ENCODE peak calls at places on chromosomes 3 and 15, in eight cellular contexts. X is fibroblast of pulmonary artery; J is fibroblast of mammary gland; R is AG09309; E is CD4-positive, alpha-beta T cell; H is suprapubic skin; P is RWPE1; L is bronchial epithelial cell. B is an unnamed sample.

GRCh38 chr3:76490064-76490463 is 549.8 kb upstream of the ROBO2 start:
- DNase-seq in X (no peak), J (no peak), R (no peak), E (no peak), H (no peak), P (no peak), L (no peak), B (no peak)

GRCh38 chr3:120350431-120350941 is 1.3 kb upstream of the LRRC58 start:
- DNase-seq in X (peak), J (peak), R (peak), E (no peak), H (peak), P (peak), L (peak), B (no peak)

GRCh38 chr3:114687157-114687556 is 393.3 kb downstream of the TIGIT start:
- DNase-seq in X (no peak), J (no peak), R (no peak), E (no peak), H (no peak), P (no peak), L (no peak), B (no peak)

GRCh38 chr3:108713801-108714200 is 43.4 kb downstream of the RETNLB start:
- DNase-seq in X (no peak), J (no peak), R (no peak), E (no peak), H (no peak), P (no peak), L (no peak), B (no peak)

GRCh38 chr3:28250999-28251398 is 9.6 kb downstream of the CMC1 start:
- DNase-seq in X (no peak), J (peak), R (no peak), E (no peak), H (no peak), P (no peak), L (peak), B (no peak)

GRCh38 chr3:121894191-121894990 is at the start of gene SLC15A2:
- DNase-seq in X (peak), J (no peak), R (no peak), E (no peak), H (no peak), P (no peak), L (no peak), B (no peak)

GRCh38 chr3:56926513-56927282 is 124.9 kb upstream of the ARHGEF3 start:
- DNase-seq in X (peak), J (peak), R (peak), E (no peak), H (no peak), P (peak), L (peak), B (no peak)

GRCh38 chr3:111764645-111765091 is 94.4 kb upstream of the PHLDB2 start:
- DNase-seq in X (peak), J (peak), R (no peak), E (no peak), H (no peak), P (no peak), L (peak), B (no peak)

GRCh38 chr3:111737712-111738097 is 121.4 kb upstream of the PHLDB2 start:
- DNase-seq in X (peak), J (peak), R (peak), E (no peak), H (no peak), P (no peak), L (peak), B (no peak)

GRCh38 chr15:53437985-53438841 is 321.2 kb downstream of the WDR72 start:
- DNase-seq in X (no peak), J (no peak), R (no peak), E (no peak), H (no peak), P (no peak), L (no peak), B (no peak)

GRCh38 chr3:14156843-14157561 is 21.4 kb downstream of the XPC start:
- DNase-seq in X (no peak), J (no peak), R (no peak), E (no peak), H (no peak), P (peak), L (peak), B (no peak)

GRCh38 chr15:67883228-67883773 is 43.5 kb upstream of the RNU6-1 start:
- DNase-seq in X (no peak), J (no peak), R (no peak), E (no peak), H (no peak), P (no peak), L (no peak), B (no peak)

GRCh38 chr3:116020989-116021388 is 397.7 kb downstream of the GAP43 start:
- DNase-seq in X (no peak), J (no peak), R (no peak), E (no peak), H (no peak), P (no peak), L (no peak), B (no peak)

GRCh38 chr15:90710436-90710835 is 6.7 kb upstream of the BLM start:
- DNase-seq in X (no peak), J (peak), R (no peak), E (no peak), H (no peak), P (peak), L (no peak), B (no peak)

GRCh38 chr3:143339451-143339850 is 219.9 kb downstream of the CHST2 start:
- DNase-seq in X (no peak), J (no peak), R (no peak), E (no peak), H (no peak), P (no peak), L (no peak), B (no peak)

GRCh38 chr15:41862515-41863116 is 24.0 kb downstream of the PLA2G4B start:
- DNase-seq in X (no peak), J (no peak), R (no peak), E (no peak), H (no peak), P (no peak), L (peak), B (no peak)

GRCh38 chr3:153852355-153852754 is 268.8 kb upstream of the ARHGEF26 start:
- DNase-seq in X (no peak), J (no peak), R (no peak), E (no peak), H (no peak), P (no peak), L (no peak), B (no peak)

GRCh38 chr3:37955918-37956317 is 34.7 kb upstream of the VILL start:
- DNase-seq in X (no peak), J (no peak), R (no peak), E (no peak), H (no peak), P (no peak), L (no peak), B (no peak)

GRCh38 chr15:38130739-38131498 is 121.7 kb upstream of the SPRED1 start:
- DNase-seq in X (peak), J (peak), R (peak), E (no peak), H (peak), P (peak), L (peak), B (no peak)

GRCh38 chr3:155512175-155512866 is 218.8 kb upstream of the STRIT1 start:
- DNase-seq in X (no peak), J (no peak), R (no peak), E (no peak), H (no peak), P (no peak), L (no peak), B (no peak)

GRCh38 chr3:12556723-12557471 is at the start of gene MKRN2:
- DNase-seq in X (peak), J (peak), R (peak), E (peak), H (peak), P (peak), L (peak), B (peak)

GRCh38 chr15:93141373-93141790 is 52.4 kb upstream of the RGMA start:
- DNase-seq in X (no peak), J (no peak), R (no peak), E (peak), H (no peak), P (no peak), L (no peak), B (no peak)

GRCh38 chr3:107661447-107662108 is 138.8 kb downstream of the BBX start:
- DNase-seq in X (peak), J (peak), R (no peak), E (no peak), H (no peak), P (no peak), L (peak), B (no peak)

DNA sequence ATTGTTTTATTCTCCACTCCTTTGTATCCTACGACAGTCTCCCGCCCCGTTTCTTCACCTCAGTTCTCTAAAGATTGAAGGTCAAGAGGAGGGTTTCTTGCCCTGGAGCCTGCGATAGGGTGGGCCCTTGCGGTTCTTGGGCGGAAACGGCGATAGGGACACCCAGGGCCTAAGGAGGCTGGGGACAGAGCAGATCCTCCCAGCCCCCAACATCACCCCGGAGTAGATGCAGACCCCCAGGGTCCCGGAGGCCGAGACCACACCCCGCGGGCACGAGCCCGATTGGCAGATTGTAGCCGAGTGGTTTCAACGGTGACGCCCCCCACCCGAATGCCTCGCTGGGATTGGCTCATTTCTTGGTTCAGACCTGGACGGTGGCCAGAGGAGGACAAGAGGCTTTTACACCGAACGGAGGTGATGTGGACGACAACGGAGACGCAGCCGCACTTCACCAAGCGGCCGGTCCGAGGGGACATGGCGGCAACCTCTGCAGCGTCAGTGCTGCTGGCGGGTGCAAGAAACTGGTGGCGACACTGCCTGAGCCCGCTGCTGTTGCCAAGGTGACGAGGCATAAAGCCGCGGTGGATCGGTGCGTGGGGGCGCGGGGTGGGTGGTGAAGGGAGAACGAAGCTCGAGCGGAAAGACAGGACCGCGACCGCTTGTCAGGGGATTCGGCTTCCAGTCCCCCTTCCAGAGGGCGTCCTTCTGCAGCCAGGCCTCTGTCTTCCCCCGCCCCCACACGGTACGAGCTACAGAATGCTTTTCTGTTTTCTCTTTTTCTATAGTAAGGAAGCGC is 19.0 kb upstream of the MCF2L2 start:
- DNase-seq in X (peak), J (peak), R (no peak), E (peak), H (peak), P (peak), L (peak), B (peak)
- TF ChIP-seq CTCF in X (no peak), J (no peak), R (peak), E (no peak), H (no peak), P (no peak), L (peak), B (no peak)

GRCh38 chr3:16570113-16570512 is 35.1 kb downstream of the DAZL start:
- DNase-seq in X (no peak), J (no peak), R (no peak), E (no peak), H (no peak), P (no peak), L (no peak), B (no peak)
- TF ChIP-seq CTCF in X (no peak), J (no peak), R (no peak), E (no peak), H (no peak), P (no peak), L (no peak), B (no peak)

GRCh38 chr3:86175051-86175536 is 815.9 kb downstream of the VGLL3 start:
- DNase-seq in X (no peak), J (no peak), R (no peak), E (no peak), H (no peak), P (no peak), L (no peak), B (no peak)

GRCh38 chr3:86175593-86175992 is 815.4 kb downstream of the VGLL3 start:
- DNase-seq in X (no peak), J (no peak), R (no peak), E (no peak), H (no peak), P (no peak), L (no peak), B (no peak)

GRCh38 chr3:86178095-86178494 is 812.9 kb downstream of the VGLL3 start:
- DNase-seq in X (no peak), J (no peak), R (no peak), E (no peak), H (no peak), P (no peak), L (no peak), B (no peak)

GRCh38 chr3:86180696-86181095 is 810.3 kb downstream of the VGLL3 start:
- DNase-seq in X (no peak), J (no peak), R (no peak), E (no peak), H (no peak), P (peak), L (peak), B (no peak)
- TF ChIP-seq CTCF in X (no peak), J (no peak), R (no peak), E (no peak), H (no peak), P (peak), L (no peak), B (peak)

DNA sequence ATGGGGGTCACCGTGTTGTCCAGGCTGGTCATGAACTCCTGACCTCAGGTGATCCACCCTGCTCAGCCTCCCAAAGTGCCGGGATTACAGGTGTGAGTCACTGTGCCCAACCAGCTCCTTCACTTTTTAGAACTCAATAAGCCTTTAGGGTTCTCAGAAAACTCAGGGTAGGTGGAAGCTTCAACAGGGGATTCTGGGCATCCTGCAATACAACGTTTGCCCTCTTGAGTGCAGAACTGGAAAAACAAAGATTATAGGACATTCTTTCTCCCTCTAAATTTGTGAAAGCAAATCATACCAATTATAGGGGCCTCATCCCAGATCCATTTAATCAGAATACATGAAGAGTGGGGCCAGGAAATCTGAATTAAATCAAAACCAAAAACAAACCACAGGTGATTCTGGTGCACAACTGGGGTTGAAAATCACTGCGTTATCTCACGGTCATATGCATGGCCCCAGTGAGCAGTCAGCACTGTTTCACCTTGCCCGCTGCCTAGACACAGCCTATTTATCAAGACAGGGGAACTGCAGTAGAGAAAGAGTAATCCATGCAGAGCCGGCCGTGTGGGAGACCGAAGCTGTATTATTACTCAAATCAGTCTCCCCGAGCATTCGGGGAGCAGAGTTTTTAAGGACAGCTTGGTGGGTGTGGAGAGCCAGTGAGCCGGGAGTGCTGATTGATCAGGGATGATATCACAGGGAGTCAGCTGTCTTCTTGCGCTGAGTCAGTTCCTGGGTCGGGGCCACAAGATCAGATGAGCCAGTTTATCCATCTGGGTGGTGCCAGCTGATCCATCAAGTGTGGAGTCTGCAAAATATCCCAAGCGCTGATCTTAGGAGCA is 58.4 kb downstream of the TMEM44 start:
- DNase-seq in X (peak), J (peak), R (no peak), E (no peak), H (no peak), P (peak), L (peak), B (no peak)
- TF ChIP-seq CTCF in X (peak), J (peak), R (peak), E (no peak), H (no peak), P (no peak), L (no peak), B (peak)

B was measured in type B pancreatic cell.